ENCODE peak calls at places on chromosomes 13 and 19, in six cellular contexts. C is MCF 10A, R is AG09309, O is osteocyte, W is uterus, V is dorsolateral prefrontal cortex. P is an unnamed sample.
A peak's percentile ranks its signal among the peaks of the same experiment; 100 is the strongest.

GRCh38 chr13:98050041-98050466 is 92.8 kb upstream of the FARP1 start:
- DNase-seq in O (no peak), V (no peak), R (no peak), C (peak; percentile 53), W (no peak), P (peak; percentile 53)

GRCh38 chr13:59873856-59874255 is 289.9 kb downstream of the DIAPH3 start:
- DNase-seq in C (no peak), R (no peak), O (no peak), V (no peak), W (no peak), P (no peak)

GRCh38 chr13:112509190-112509589 is 78.8 kb downstream of the TUBGCP3 start:
- DNase-seq in R (no peak), C (no peak), O (no peak), W (no peak), V (no peak), P (no peak)

GRCh38 chr19:16458391-16459128 is 13.2 kb downstream of the EPS15L1 start:
- DNase-seq in O (no peak), V (no peak), W (no peak), R (no peak), C (no peak), P (no peak)

GRCh38 chr13:97810152-97810551 is 143.3 kb upstream of the IPO5 start:
- DNase-seq in V (no peak), R (no peak), W (no peak), O (no peak), C (peak; percentile 48), P (peak; percentile 18)

GRCh38 chr19:36079389-36079788 is 24.7 kb downstream of the WDR62 start:
- DNase-seq in C (no peak), V (no peak), W (no peak), O (no peak), R (no peak), P (no peak)

GRCh38 chr19:15672580-15673175 is at the start of gene CYP4F12:
- DNase-seq in W (peak; percentile 92), C (peak; percentile 73), O (no peak), V (no peak), R (no peak), P (peak; percentile 39)

GRCh38 chr13:53272873-53273272 is 244.3 kb downstream of the OLFM4 start:
- DNase-seq in V (no peak), O (no peak), R (no peak), C (no peak), W (no peak), P (no peak)

GRCh38 chr19:48403606-48404005 is 10.1 kb downstream of the GRIN2D start:
- DNase-seq in R (no peak), W (no peak), V (no peak), C (peak; percentile 48), O (no peak), P (peak; percentile 69)

GRCh38 chr19:45177817-45178261 is at the start of gene TRAPPC6A:
- DNase-seq in C (peak; percentile 54), R (peak; percentile 45), W (no peak), V (no peak), O (no peak), P (peak; percentile 97)

GRCh38 chr13:84994582-84994981 is 804.6 kb downstream of the SLITRK6 start:
- DNase-seq in O (no peak), R (no peak), W (no peak), V (no peak), C (no peak), P (peak; percentile 30)

GRCh38 chr13:112898786-112899617 is 70.0 kb upstream of the MCF2L start:
- DNase-seq in V (no peak), C (no peak), W (no peak), R (no peak), O (no peak), P (no peak)

GRCh38 chr19:55488986-55489710 is 912 bp downstream of the SSC5D start:
- DNase-seq in W (peak; percentile 65), C (no peak), O (no peak), V (no peak), R (no peak), P (no peak)

GRCh38 chr19:51572415-51572814 is 1.3 kb downstream of the ZNF175 start:
- DNase-seq in R (no peak), V (no peak), W (no peak), O (no peak), C (no peak), P (no peak)

GRCh38 chr19:36420961-36421748 is 2.7 kb upstream of the ZFP82 start:
- DNase-seq in W (peak; percentile 17), O (no peak), V (peak; percentile 39), C (no peak), R (no peak), P (peak; percentile 31)

GRCh38 chr19:58274771-58275199 is 4.0 kb upstream of the ZNF8 start:
- DNase-seq in W (no peak), O (no peak), V (no peak), R (peak; percentile 4), C (peak; percentile 21), P (no peak)

GRCh38 chr19:35080613-35081170 is 34.9 kb upstream of the FXYD3 start:
- DNase-seq in W (no peak), R (no peak), O (no peak), V (no peak), C (no peak), P (no peak)

GRCh38 chr13:40920826-40921225 is 98.3 kb downstream of the ELF1 start:
- DNase-seq in O (no peak), R (no peak), W (no peak), C (no peak), V (no peak), P (no peak)

GRCh38 chr13:61765181-61765742 is 349.6 kb upstream of the PCDH20 start:
- DNase-seq in W (no peak), R (no peak), V (no peak), O (no peak), C (peak; percentile 52), P (no peak)

GRCh38 chr19:56301886-56302620 is 12.6 kb downstream of the ZSCAN5A start:
- DNase-seq in R (no peak), C (no peak), O (no peak), W (no peak), V (no peak), P (peak; percentile 8)

GRCh38 chr13:34148359-34148758 is 330.4 kb downstream of the RFC3 start:
- DNase-seq in C (no peak), W (no peak), V (no peak), O (no peak), R (no peak), P (no peak)

GRCh38 chr19:13353625-13354024 is 152.7 kb downstream of the CACNA1A start:
- DNase-seq in C (no peak), R (no peak), V (no peak), W (no peak), O (no peak), P (no peak)

GRCh38 chr19:39424934-39425333 is 10.8 kb downstream of the RPS16 start:
- DNase-seq in V (no peak), C (no peak), O (no peak), R (no peak), W (no peak), P (no peak)

GRCh38 chr13:36131215-36131930 is at the start of gene DCLK1:
- DNase-seq in R (no peak), V (peak; percentile 69), C (peak; percentile 25), W (peak; percentile 62), O (no peak), P (peak; percentile 38)

GRCh38 chr19:7224205-7224833 is 69.9 kb downstream of the INSR start:
- DNase-seq in R (no peak), O (no peak), C (no peak), V (peak; percentile 35), W (peak; percentile 73), P (no peak)

GRCh38 chr19:33373701-33374405 is at the start of gene CEBPG:
- DNase-seq in V (no peak), W (peak; percentile 48), R (no peak), C (peak; percentile 91), O (peak; percentile 92), P (peak; percentile 54)

GRCh38 chr19:20247016-20247683 is 80.1 kb downstream of the ZNF486 start:
- DNase-seq in R (no peak), V (peak; percentile 57), C (no peak), W (peak; percentile 56), O (no peak), P (peak; percentile 33)

GRCh38 chr13:20553309-20553708 is 13.6 kb upstream of the IFT88 start:
- DNase-seq in R (no peak), V (peak; percentile 83), O (no peak), W (no peak), C (no peak), P (no peak)

GRCh38 chr13:94195715-94196114 is 283.8 kb downstream of the DCT start:
- DNase-seq in W (no peak), C (peak; percentile 50), V (no peak), O (no peak), R (peak; percentile 59), P (peak; percentile 38)

GRCh38 chr13:59024434-59024833 is 1139.3 kb downstream of the DIAPH3 start:
- DNase-seq in R (no peak), C (peak; percentile 26), W (no peak), O (no peak), V (no peak), P (peak; percentile 2)

GRCh38 chr19:5131866-5132561 is 163.1 kb downstream of the KDM4B start:
- DNase-seq in C (no peak), R (no peak), V (no peak), O (no peak), W (no peak), P (peak; percentile 70)

GRCh38 chr19:1245468-1245867 is 2.9 kb upstream of the MIDN start:
- DNase-seq in V (no peak), O (no peak), W (no peak), C (no peak), R (no peak), P (no peak)
- TF ChIP-seq CTCF in V (no peak), O (no peak), W (no peak), C (no peak), R (no peak), P (no peak)

GRCh38 chr13:37473035-37473434 is 125.5 kb downstream of the POSTN start:
- DNase-seq in R (no peak), V (no peak), O (no peak), W (no peak), C (no peak), P (no peak)
- TF ChIP-seq CTCF in R (no peak), V (no peak), O (peak; percentile 21), W (no peak), C (no peak), P (no peak)

GRCh38 chr13:51767100-51767499 is 36.9 kb downstream of the DHRS12 start:
- DNase-seq in R (no peak), V (no peak), C (no peak), O (peak; percentile 65), W (no peak), P (no peak)
- TF ChIP-seq CTCF in R (no peak), V (no peak), C (no peak), O (no peak), W (no peak), P (peak; percentile 18)

GRCh38 chr19:3944018-3944721 is 11.3 kb downstream of the NMRK2 start:
- DNase-seq in C (no peak), W (no peak), R (no peak), V (no peak), O (no peak), P (no peak)
- TF ChIP-seq CTCF in C (no peak), W (no peak), R (no peak), V (no peak), O (no peak), P (no peak)